ENCODE peak calls at places on chromosomes 4 and X, in ten cellular contexts. B is fibroblast of mammary gland; D is endothelial cell; N is HFF-Myc; U is heart right ventricle; R is CD8-positive, alpha-beta T cell; I is GM12864; H is glutamatergic neuron; S is fibroblast of lung; L is foreskin fibroblast. P is an unnamed sample.

GRCh38 chrX:44433556-44433955 is 90.1 kb upstream of the EFHC2 start:
- DNase-seq in B (peak), D (no peak), N (no peak), U (no peak), R (no peak), I (no peak), H (no peak), S (no peak), L (no peak), P (no peak)

GRCh38 chrX:106894392-106894909 is 8.7 kb downstream of the RIPPLY1 start:
- DNase-seq in B (peak), D (peak), N (peak), U (peak), R (peak), I (no peak), H (peak), S (peak), L (peak), P (peak)

GRCh38 chr4:123248260-123248659 is 148.3 kb upstream of the SPRY1 start:
- DNase-seq in B (peak), D (no peak), N (no peak), U (no peak), R (no peak), I (no peak), H (no peak), S (peak), L (peak), P (no peak)

GRCh38 chrX:46582964-46583363 is 9.4 kb downstream of the CHST7 start:
- DNase-seq in B (peak), D (no peak), N (no peak), U (no peak), R (no peak), I (no peak), H (no peak), S (peak), L (peak), P (no peak)

GRCh38 chr4:151331276-151332042 is 6.1 kb upstream of the SH3D19 start:
- DNase-seq in B (peak), D (no peak), N (no peak), U (no peak), R (no peak), I (no peak), H (no peak), S (no peak), L (peak), P (no peak)

GRCh38 chr4:105990933-105991332 is 95.7 kb downstream of the NPNT start:
- DNase-seq in B (peak), D (no peak), N (peak), U (peak), R (no peak), I (no peak), H (no peak), S (peak), L (peak), P (no peak)

GRCh38 chr4:173399016-173399415 is at the start of gene SCRG1:
- DNase-seq in B (no peak), D (no peak), N (no peak), U (peak), R (no peak), I (no peak), H (peak), S (peak), L (no peak), P (no peak)

GRCh38 chrX:85379174-85379907 is at the start of gene POF1B:
- DNase-seq in B (no peak), D (no peak), N (no peak), U (peak), R (no peak), I (no peak), H (no peak), S (no peak), L (no peak), P (no peak)

GRCh38 chr4:46386570-46386969 is 3.4 kb downstream of the GABRA2 start:
- DNase-seq in B (peak), D (no peak), N (no peak), U (no peak), R (no peak), I (no peak), H (peak), S (no peak), L (no peak), P (no peak)

GRCh38 chr4:103998752-103999151 is 279.0 kb upstream of the TACR3 start:
- DNase-seq in B (no peak), D (no peak), N (no peak), U (no peak), R (no peak), I (no peak), H (no peak), S (no peak), L (no peak), P (no peak)

GRCh38 chr4:163157157-163157556 is 9.5 kb downstream of the NAF1 start:
- DNase-seq in B (peak), D (no peak), N (no peak), U (no peak), R (no peak), I (no peak), H (no peak), S (peak), L (peak), P (no peak)

GRCh38 chr4:79864470-79865190 is 208.4 kb downstream of the ANTXR2 start:
- DNase-seq in B (no peak), D (no peak), N (no peak), U (no peak), R (no peak), I (no peak), H (no peak), S (peak), L (no peak), P (no peak)

GRCh38 chrX:130915302-130915701 is 12.3 kb upstream of the ENOX2 start:
- DNase-seq in B (peak), D (no peak), N (no peak), U (no peak), R (no peak), I (no peak), H (no peak), S (peak), L (peak), P (no peak)

GRCh38 chrX:138925330-138925729 is 213.8 kb upstream of the FGF13 start:
- DNase-seq in B (peak), D (no peak), N (peak), U (no peak), R (no peak), I (no peak), H (no peak), S (peak), L (peak), P (no peak)

GRCh38 chr4:122824616-122825015 is 2.0 kb upstream of the FGF2 start:
- DNase-seq in B (no peak), D (no peak), N (no peak), U (no peak), R (no peak), I (no peak), H (no peak), S (no peak), L (peak), P (no peak)

GRCh38 chr4:3475041-3475712 is 12.1 kb downstream of the DOK7 start:
- DNase-seq in B (no peak), D (no peak), N (no peak), U (no peak), R (no peak), I (no peak), H (peak), S (no peak), L (no peak), P (no peak)

GRCh38 chr4:55993994-55994657 is 45.4 kb downstream of the CEP135 start:
- DNase-seq in B (no peak), D (no peak), N (no peak), U (no peak), R (no peak), I (peak), H (no peak), S (no peak), L (no peak), P (peak)

GRCh38 chr4:183503497-183504063 is 1.3 kb upstream of the ING2 start:
- DNase-seq in B (no peak), D (no peak), N (no peak), U (no peak), R (no peak), I (no peak), H (no peak), S (no peak), L (no peak), P (peak)

GRCh38 chr4:152193059-152193458 is 342.8 kb downstream of the FBXW7 start:
- DNase-seq in B (no peak), D (no peak), N (no peak), U (no peak), R (no peak), I (no peak), H (no peak), S (no peak), L (no peak), P (no peak)

GRCh38 chr4:187128226-187128625 is 404.6 kb upstream of the FAT1 start:
- DNase-seq in B (no peak), D (no peak), N (no peak), U (no peak), R (no peak), I (no peak), H (no peak), S (no peak), L (peak), P (no peak)

GRCh38 chrX:134246282-134246681 is 9.3 kb downstream of the CCDC160 start:
- DNase-seq in B (peak), D (no peak), N (no peak), U (no peak), R (no peak), I (peak), H (no peak), S (peak), L (no peak), P (no peak)

GRCh38 chr4:151267822-151268535 is 9.0 kb upstream of the PRSS48 start:
- DNase-seq in B (no peak), D (no peak), N (no peak), U (no peak), R (no peak), I (no peak), H (no peak), S (no peak), L (no peak), P (no peak)

GRCh38 chrX:83819304-83819703 is 41.6 kb upstream of the CYLC1 start:
- DNase-seq in B (no peak), D (no peak), N (no peak), U (no peak), R (no peak), I (no peak), H (no peak), S (no peak), L (no peak), P (no peak)

GRCh38 chr4:184969610-184970009 is 48.7 kb upstream of the HELT start:
- DNase-seq in B (no peak), D (no peak), N (no peak), U (no peak), R (peak), I (no peak), H (no peak), S (no peak), L (no peak), P (no peak)

GRCh38 chr4:94363136-94363655 is 20.6 kb upstream of the HPGDS start:
- DNase-seq in B (no peak), D (no peak), N (no peak), U (no peak), R (no peak), I (no peak), H (no peak), S (no peak), L (no peak), P (no peak)

GRCh38 chrX:57817302-57817701 is 93.0 kb downstream of the ZXDA start:
- DNase-seq in B (peak), D (no peak), N (no peak), U (no peak), R (no peak), I (no peak), H (no peak), S (peak), L (peak), P (no peak)

GRCh38 chr4:148015468-148015867 is 283.6 kb downstream of the ARHGAP10 start:
- DNase-seq in B (no peak), D (no peak), N (no peak), U (no peak), R (no peak), I (no peak), H (no peak), S (no peak), L (no peak), P (no peak)

GRCh38 chr4:130074096-130074495 is 978.1 kb downstream of the C4orf33 start:
- DNase-seq in B (no peak), D (no peak), N (no peak), U (no peak), R (no peak), I (no peak), H (no peak), S (no peak), L (no peak), P (no peak)

GRCh38 chr4:64271601-64272081 is 137.6 kb downstream of the TECRL start:
- DNase-seq in B (no peak), D (no peak), N (no peak), U (peak), R (no peak), I (no peak), H (no peak), S (no peak), L (no peak), P (no peak)

GRCh38 chrX:103310592-103311400 is at the start of gene BEX2:
- DNase-seq in B (peak), D (peak), N (no peak), U (peak), R (peak), I (peak), H (peak), S (peak), L (peak), P (peak)

GRCh38 chr4:123856689-123857545 is 460.3 kb downstream of the SPRY1 start:
- DNase-seq in B (peak), D (peak), N (no peak), U (peak), R (no peak), I (no peak), H (peak), S (peak), L (peak), P (no peak)

GRCh38 chrX:105018865-105019264 is 201.6 kb downstream of the TEX13A start:
- DNase-seq in B (no peak), D (no peak), N (no peak), U (no peak), R (no peak), I (no peak), H (no peak), S (no peak), L (peak), P (no peak)

DNA sequence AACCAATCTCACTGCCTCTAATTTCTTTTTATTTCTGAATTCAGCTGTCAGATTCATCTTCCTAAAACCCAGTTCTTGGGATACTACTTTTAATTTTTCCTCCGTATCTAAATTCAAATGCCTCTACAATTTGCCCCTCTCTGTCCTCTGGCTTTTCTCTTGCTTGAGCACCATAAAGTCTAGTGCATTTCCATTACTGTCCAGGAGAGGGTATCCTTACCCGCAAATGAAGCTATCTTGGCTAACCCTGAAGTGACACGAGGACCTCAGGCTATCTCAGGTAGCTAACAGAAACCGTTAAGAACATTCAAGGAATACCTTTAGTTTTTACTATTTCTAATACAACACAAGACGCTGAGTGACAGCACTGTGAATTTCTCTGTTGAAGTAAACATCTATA is 49.4 kb upstream of the PRR32 start:
- DNase-seq in B (peak), D (peak), N (no peak), U (no peak), R (no peak), I (no peak), H (no peak), S (no peak), L (no peak), P (peak)
- TF ChIP-seq CTCF in B (peak), D (peak), N (no peak), U (peak), R (no peak), I (no peak), H (peak), S (no peak), L (no peak), P (peak)

GRCh38 chr4:101597204-101597603 is 193.3 kb upstream of the BANK1 start:
- DNase-seq in B (peak), D (no peak), N (no peak), U (no peak), R (peak), I (no peak), H (no peak), S (no peak), L (no peak), P (peak)
- TF ChIP-seq CTCF in B (peak), D (peak), N (peak), U (no peak), R (peak), I (peak), H (peak), S (peak), L (peak), P (peak)

DNA sequence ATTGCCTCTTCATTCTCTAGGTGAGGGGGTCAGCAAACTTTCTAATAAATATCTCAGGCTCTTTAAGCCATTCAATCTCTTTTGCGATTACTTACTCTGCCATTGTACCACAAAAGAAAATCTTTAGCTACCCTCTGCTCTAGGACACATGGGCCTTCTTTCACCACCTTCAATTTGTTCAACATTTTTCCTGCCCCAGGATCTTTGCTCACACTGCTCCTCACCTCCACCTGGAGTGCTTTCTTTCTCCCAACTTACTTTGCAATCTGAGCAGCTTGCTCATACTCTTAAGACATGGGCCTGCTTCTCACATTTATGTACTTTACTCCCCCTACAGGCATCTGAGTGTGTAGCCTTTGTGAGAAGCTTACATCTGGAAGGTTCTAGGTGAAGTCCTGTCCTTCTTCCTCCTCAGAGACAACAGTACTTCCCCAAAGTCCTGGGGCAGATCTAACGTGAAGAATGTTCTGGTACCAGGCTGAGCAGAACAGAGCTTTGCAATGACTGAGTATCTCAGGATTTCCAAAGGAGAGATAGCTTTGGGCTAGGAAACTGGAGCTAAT is 55.0 kb upstream of the PRDM5 start:
- DNase-seq in B (peak), D (peak), N (peak), U (no peak), R (no peak), I (peak), H (no peak), S (peak), L (peak), P (peak)
- TF ChIP-seq CTCF in B (peak), D (no peak), N (peak), U (peak), R (peak), I (peak), H (peak), S (peak), L (peak), P (peak)

GRCh38 chrX:11109968-11110367 is 1.2 kb upstream of the HCCS start:
- DNase-seq in B (no peak), D (no peak), N (no peak), U (no peak), R (no peak), I (no peak), H (no peak), S (no peak), L (no peak), P (no peak)

GRCh38 chrX:11108253-11108941 is 2.7 kb upstream of the HCCS start:
- DNase-seq in B (no peak), D (no peak), N (no peak), U (no peak), R (no peak), I (no peak), H (no peak), S (no peak), L (no peak), P (no peak)

GRCh38 chrX:11111947-11112346 is 815 bp downstream of the HCCS start:
- DNase-seq in B (no peak), D (no peak), N (no peak), U (no peak), R (no peak), I (no peak), H (no peak), S (no peak), L (no peak), P (no peak)

GRCh38 chrX:11113731-11114130 is 2.6 kb downstream of the HCCS start:
- DNase-seq in B (no peak), D (no peak), N (no peak), U (no peak), R (no peak), I (no peak), H (no peak), S (no peak), L (peak), P (no peak)

GRCh38 chrX:11111038-11111851 is at the start of gene HCCS:
- DNase-seq in B (peak), D (peak), N (no peak), U (peak), R (peak), I (peak), H (peak), S (peak), L (peak), P (peak)
- TF ChIP-seq CTCF in B (no peak), D (no peak), N (no peak), U (no peak), R (no peak), I (no peak), H (no peak), S (no peak), L (no peak), P (no peak)

GRCh38 chr4:158667651-158668198 is 4.0 kb downstream of the C4orf46 start:
- DNase-seq in B (peak), D (peak), N (peak), U (no peak), R (no peak), I (no peak), H (peak), S (peak), L (peak), P (peak)
- TF ChIP-seq CTCF in B (peak), D (peak), N (peak), U (peak), R (peak), I (peak), H (peak), S (peak), L (peak), P (peak)

GRCh38 chr4:11426003-11426402 is 2.7 kb downstream of the HS3ST1 start:
- DNase-seq in B (no peak), D (no peak), N (no peak), U (no peak), R (no peak), I (no peak), H (no peak), S (no peak), L (no peak), P (no peak)

GRCh38 chr4:11423465-11423864 is 5.2 kb downstream of the HS3ST1 start:
- DNase-seq in B (no peak), D (no peak), N (no peak), U (no peak), R (no peak), I (no peak), H (no peak), S (no peak), L (no peak), P (no peak)

GRCh38 chr4:11426716-11427115 is 2.0 kb downstream of the HS3ST1 start:
- DNase-seq in B (no peak), D (no peak), N (no peak), U (no peak), R (no peak), I (no peak), H (no peak), S (peak), L (no peak), P (no peak)

GRCh38 chr4:11424896-11425295 is 3.8 kb downstream of the HS3ST1 start:
- DNase-seq in B (no peak), D (no peak), N (no peak), U (no peak), R (no peak), I (no peak), H (no peak), S (no peak), L (no peak), P (no peak)

GRCh38 chr4:11424000-11424399 is 4.7 kb downstream of the HS3ST1 start:
- DNase-seq in B (no peak), D (peak), N (peak), U (peak), R (no peak), I (no peak), H (no peak), S (peak), L (peak), P (peak)
- TF ChIP-seq CTCF in B (peak), D (peak), N (peak), U (peak), R (peak), I (peak), H (peak), S (peak), L (peak), P (peak)